ENCODE peak calls at places on chromosome 11, in nine cellular contexts. W, X, U, Q, I, Z, J, H and E are unnamed samples.
A peak's percentile ranks its signal among the peaks of the same experiment; 100 is the strongest.

GRCh38 chr11:85765835-85766234 is 45.1 kb downstream of the SYTL2 start:
- DNase-seq in W (no peak), J (no peak), Q (no peak), H (no peak), X (no peak), Z (no peak), I (no peak), U (no peak), E (no peak)

GRCh38 chr11:16831281-16832192 is 93.1 kb downstream of the C11orf58 start:
- DNase-seq in W (no peak), H (no peak), Q (no peak), J (no peak), U (no peak), Z (peak; percentile 10), X (no peak), I (no peak), E (no peak)

GRCh38 chr11:125313271-125314222 is 149.0 kb downstream of the PKNOX2 start:
- DNase-seq in Q (no peak), X (no peak), J (no peak), I (no peak), U (peak; percentile 10), W (no peak), Z (no peak), H (no peak), E (no peak)

GRCh38 chr11:14248577-14248976 is 110.4 kb downstream of the RRAS2 start:
- DNase-seq in W (no peak), X (no peak), I (no peak), H (peak; percentile 48), Q (no peak), J (no peak), U (no peak), Z (no peak), E (no peak)

GRCh38 chr11:130813196-130813595 is 103.1 kb downstream of the SNX19 start:
- DNase-seq in I (no peak), X (no peak), Q (no peak), H (no peak), U (no peak), Z (no peak), W (no peak), J (no peak), E (no peak)

GRCh38 chr11:122173074-122173450 is 57.0 kb upstream of the BLID start:
- DNase-seq in U (no peak), H (no peak), X (no peak), Q (no peak), W (no peak), Z (no peak), J (no peak), I (no peak), E (no peak)

GRCh38 chr11:5288912-5289525 is 12.7 kb downstream of the OR51B4 start:
- DNase-seq in H (no peak), J (no peak), Q (no peak), U (peak; percentile 36), Z (peak; percentile 53), I (no peak), W (no peak), X (no peak), E (no peak)

GRCh38 chr11:79437274-79437980 is 3.4 kb downstream of the TENM4 start:
- DNase-seq in I (peak; percentile 38), U (no peak), J (peak; percentile 63), X (no peak), H (peak; percentile 27), W (no peak), Q (no peak), Z (peak; percentile 53), E (no peak)

GRCh38 chr11:56513280-56513679 is 22.1 kb upstream of the OR5M8 start:
- DNase-seq in H (no peak), Z (no peak), U (no peak), X (no peak), W (no peak), Q (no peak), I (no peak), J (no peak), E (no peak)